ENCODE peak calls at places on chromosome 3, in six cellular contexts. Q is Caco-2; C is activated CD4-positive, CD25-positive, alpha-beta regulatory T cell treated with anti-CD3 and anti-CD28 coated beads, Interleukin-2, amount 50 U/mL, for 16 hours; Y is thoracic aorta; H is SHP77 treated with DMSO at 0.1 percent for 48 hours; W is stimulated activated CD4-positive, alpha-beta T cell treated with anti-CD3 and anti-CD28 coated beads, Interleukin-1b, Interleukin-23, amount 100 ng/mL, for 1 hour. N is an unnamed sample.

GRCh38 chr3:111521881-111522280 is 20.1 kb upstream of the CD96 start:
- DNase-seq in Q (no peak), C (no peak), Y (no peak), H (no peak), W (no peak), N (no peak)

GRCh38 chr3:127964053-127964452 is 49.0 kb downstream of the KBTBD12 start:
- DNase-seq in Q (no peak), C (no peak), Y (no peak), H (peak), W (no peak), N (no peak)

GRCh38 chr3:87260270-87260669 is 16.1 kb downstream of the POU1F1 start:
- DNase-seq in Q (peak), C (no peak), Y (no peak), H (no peak), W (no peak), N (peak)

GRCh38 chr3:188888321-188889056 is 283.3 kb upstream of the TPRG1 start:
- DNase-seq in Q (no peak), C (no peak), Y (no peak), H (no peak), W (no peak), N (no peak)

GRCh38 chr3:162641317-162641716 is 1144.7 kb downstream of the OTOL1 start:
- DNase-seq in Q (no peak), C (no peak), Y (no peak), H (no peak), W (no peak), N (no peak)

GRCh38 chr3:159792070-159792469 is 196.6 kb upstream of the IL12A start:
- DNase-seq in Q (no peak), C (no peak), Y (no peak), H (no peak), W (no peak), N (no peak)

GRCh38 chr3:5799421-5799820 is 611.9 kb downstream of the EDEM1 start:
- DNase-seq in Q (no peak), C (no peak), Y (no peak), H (no peak), W (no peak), N (no peak)

GRCh38 chr3:14431556-14431927 is 29.1 kb downstream of the SLC6A6 start:
- DNase-seq in Q (no peak), C (no peak), Y (no peak), H (no peak), W (no peak), N (no peak)

GRCh38 chr3:105958237-105959000 is 89.6 kb upstream of the CBLB start:
- DNase-seq in Q (no peak), C (no peak), Y (no peak), H (no peak), W (no peak), N (no peak)

GRCh38 chr3:148131990-148132638 is 565.6 kb upstream of the AGTR1 start:
- DNase-seq in Q (no peak), C (no peak), Y (no peak), H (no peak), W (no peak), N (no peak)

GRCh38 chr3:40166997-40167396 is 142.5 kb upstream of the EIF1B start:
- DNase-seq in Q (no peak), C (no peak), Y (no peak), H (no peak), W (no peak), N (no peak)

GRCh38 chr3:126872701-126873100 is 110.2 kb upstream of the PLXNA1 start:
- DNase-seq in Q (no peak), C (no peak), Y (no peak), H (no peak), W (no peak), N (no peak)

GRCh38 chr3:61928776-61929175 is 367.4 kb downstream of the PTPRG start:
- DNase-seq in Q (no peak), C (no peak), Y (no peak), H (no peak), W (no peak), N (no peak)

GRCh38 chr3:15064299-15064834 is 748 bp downstream of the MRPS25 start:
- DNase-seq in Q (no peak), C (no peak), Y (no peak), H (no peak), W (no peak), N (no peak)

GRCh38 chr3:88188436-88188835 is 38.7 kb downstream of the C3orf38 start:
- DNase-seq in Q (no peak), C (no peak), Y (no peak), H (no peak), W (no peak), N (peak)

GRCh38 chr3:61158152-61158551 is 93.1 kb downstream of the FHIT start:
- DNase-seq in Q (no peak), C (no peak), Y (no peak), H (peak), W (no peak), N (no peak)

GRCh38 chr3:178159691-178160090 is 376.5 kb upstream of the KCNMB2 start:
- DNase-seq in Q (no peak), C (no peak), Y (no peak), H (no peak), W (no peak), N (no peak)

GRCh38 chr3:123870033-123870432 is 14.1 kb downstream of the MYLK start:
- DNase-seq in Q (no peak), C (no peak), Y (no peak), H (no peak), W (no peak), N (no peak)

N was measured in HepG2.